ENCODE peak calls at places on chromosome 5, in four cellular contexts. O is GM12878, W is HCT116, R is SK-N-SH. J is an unnamed sample.

GRCh38 chr5:10645671-10646070 is 81.8 kb downstream of the ANKRD33B start:
- DNase-seq in W (no peak), O (no peak), R (no peak), J (no peak)

GRCh38 chr5:137137013-137137632 is 362.0 kb downstream of the SPOCK1 start:
- DNase-seq in R (peak; percentile 37), W (no peak), O (no peak), J (no peak)

GRCh38 chr5:53642006-53642405 is 81.6 kb downstream of the NDUFS4 start:
- DNase-seq in W (no peak), R (no peak), O (no peak), J (peak; percentile 58)

GRCh38 chr5:154829589-154830218 is 20.7 kb downstream of the FAXDC2 start:
- DNase-seq in O (no peak), W (peak; percentile 85), R (no peak), J (no peak)

GRCh38 chr5:133398646-133399081 is 213.7 kb downstream of the FSTL4 start:
- DNase-seq in W (no peak), O (peak; percentile 43), R (no peak), J (no peak)

GRCh38 chr5:82406200-82406773 is 128.1 kb upstream of the RPS23 start:
- DNase-seq in R (no peak), W (no peak), O (no peak), J (peak; percentile 97)

GRCh38 chr5:142222881-142223558 is 101.8 kb downstream of the SPRY4 start:
- DNase-seq in O (peak; percentile 4), R (no peak), W (no peak), J (no peak)

GRCh38 chr5:157217289-157218024 is 36.8 kb downstream of the ITK start:
- DNase-seq in W (no peak), O (no peak), R (no peak), J (no peak)

GRCh38 chr5:150339165-150339564 is 18.3 kb upstream of the TCOF1 start:
- DNase-seq in W (no peak), R (no peak), O (no peak), J (no peak)

GRCh38 chr5:3191585-3191984 is 404.0 kb upstream of the IRX1 start:
- DNase-seq in W (no peak), O (no peak), R (no peak), J (no peak)

GRCh38 chr5:102314328-102314727 is 18.2 kb upstream of the SLCO4C1 start:
- DNase-seq in O (no peak), R (no peak), W (no peak), J (no peak)

GRCh38 chr5:126971455-126972019 is 58.8 kb downstream of the MARCHF3 start:
- DNase-seq in R (no peak), O (no peak), W (no peak), J (no peak)

GRCh38 chr5:158166424-158166823 is 307.5 kb upstream of the CLINT1 start:
- DNase-seq in W (no peak), O (no peak), R (peak; percentile 36), J (no peak)

GRCh38 chr5:133531178-133531577 is 81.2 kb downstream of the FSTL4 start:
- DNase-seq in W (no peak), O (no peak), R (no peak), J (no peak)

GRCh38 chr5:109192543-109193281 is 217.1 kb downstream of the PJA2 start:
- DNase-seq in W (no peak), R (no peak), O (no peak), J (no peak)

GRCh38 chr5:74954919-74955318 is 88.7 kb upstream of the FAM169A start:
- DNase-seq in R (no peak), W (no peak), O (no peak), J (no peak)

GRCh38 chr5:88660947-88661869 is 221.8 kb downstream of the MEF2C start:
- DNase-seq in R (peak; percentile 98), W (peak; percentile 68), O (no peak), J (no peak)

GRCh38 chr5:34503379-34504346 is 152.5 kb upstream of the RAI14 start:
- DNase-seq in W (no peak), R (no peak), O (no peak), J (no peak)

GRCh38 chr5:17831279-17831678 is 197.0 kb downstream of the TAF11L14 start:
- DNase-seq in W (no peak), R (no peak), O (no peak), J (peak; percentile 48)

GRCh38 chr5:169164481-169164925 is 136.4 kb downstream of the SLIT3 start:
- DNase-seq in R (no peak), O (no peak), W (no peak), J (no peak)

GRCh38 chr5:155983954-155984353 is 343.0 kb upstream of the SGCD start:
- DNase-seq in O (no peak), W (no peak), R (no peak), J (no peak)

GRCh38 chr5:136295914-136296313 is 69.4 kb downstream of the TRPC7 start:
- DNase-seq in R (no peak), O (no peak), W (no peak), J (no peak)

GRCh38 chr5:52920929-52921328 is 68.2 kb upstream of the ITGA2 start:
- DNase-seq in O (no peak), R (no peak), W (no peak), J (no peak)

GRCh38 chr5:107930092-107930491 is 259.4 kb upstream of the EFNA5 start:
- DNase-seq in O (no peak), W (no peak), R (no peak), J (no peak)

GRCh38 chr5:156460496-156460895 is 133.5 kb downstream of the SGCD start:
- DNase-seq in R (no peak), O (no peak), W (no peak), J (no peak)

GRCh38 chr5:65032250-65032649 is 263.5 kb downstream of the CWC27 start:
- DNase-seq in R (no peak), W (no peak), O (no peak), J (no peak)

GRCh38 chr5:175325681-175326080 is 118.3 kb downstream of the DRD1 start:
- DNase-seq in W (no peak), O (no peak), R (no peak), J (no peak)

DNA sequence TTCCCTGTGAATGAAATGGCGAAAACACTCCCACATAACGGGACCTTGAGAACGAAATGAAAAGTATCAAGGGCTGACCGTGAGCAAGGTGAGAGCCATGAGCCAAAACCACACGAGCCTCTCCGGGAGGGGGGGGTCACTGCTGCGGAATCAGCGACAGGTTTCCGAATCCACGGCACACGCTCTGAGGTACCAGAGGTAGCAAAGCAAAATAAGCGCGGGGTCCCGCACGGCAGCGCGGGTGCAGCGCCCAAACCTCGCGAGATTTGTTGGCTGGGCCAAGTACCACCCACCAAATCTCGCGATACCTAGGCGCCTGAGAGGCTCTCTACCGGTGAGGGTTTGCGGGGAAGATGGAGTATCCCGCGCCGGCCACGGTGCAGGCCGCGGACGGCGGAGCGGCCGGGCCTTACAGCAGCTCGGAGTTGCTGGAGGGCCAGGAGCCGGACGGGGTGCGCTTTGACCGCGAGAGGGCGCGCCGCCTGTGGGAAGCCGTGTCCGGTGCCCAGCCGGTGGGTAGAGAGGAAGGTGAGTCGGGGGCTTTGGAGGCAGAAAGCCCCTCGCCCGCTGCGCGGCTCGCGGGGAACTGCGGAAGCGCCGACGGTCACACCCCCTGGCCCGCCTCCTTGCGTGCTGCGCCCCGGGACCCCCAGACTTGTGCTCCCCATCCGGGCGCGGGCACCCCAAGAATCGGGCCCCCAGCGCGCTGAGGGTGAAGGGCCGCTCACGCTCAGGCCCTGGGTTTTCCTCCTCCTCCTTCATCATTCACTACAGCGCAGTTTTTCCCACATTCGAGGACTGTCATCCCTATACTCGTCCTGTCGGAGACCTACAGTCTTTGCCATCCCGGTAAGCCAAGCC is at the start of gene ZNF346:
- DNase-seq in O (peak; percentile 65), W (peak; percentile 83), R (peak; percentile 97), J (peak; percentile 76)
- H3K9ac ChIP-seq in O (peak within 1 kb of the TSS; percentile 87), W (peak within 1 kb of the TSS; percentile 89), R (peak within 1 kb of the TSS; percentile 94), J (peak within 1 kb of the TSS; percentile 96)

GRCh38 chr5:131672791-131673190 is 37.8 kb upstream of the RAPGEF6 start:
- DNase-seq in R (no peak), W (no peak), O (no peak), J (no peak)

GRCh38 chr5:131671409-131671808 is 36.4 kb upstream of the RAPGEF6 start:
- DNase-seq in O (peak; percentile 19), R (no peak), W (no peak), J (no peak)

GRCh38 chr5:131677115-131677514 is 42.1 kb upstream of the RAPGEF6 start:
- DNase-seq in O (no peak), W (no peak), R (no peak), J (no peak)

DNA sequence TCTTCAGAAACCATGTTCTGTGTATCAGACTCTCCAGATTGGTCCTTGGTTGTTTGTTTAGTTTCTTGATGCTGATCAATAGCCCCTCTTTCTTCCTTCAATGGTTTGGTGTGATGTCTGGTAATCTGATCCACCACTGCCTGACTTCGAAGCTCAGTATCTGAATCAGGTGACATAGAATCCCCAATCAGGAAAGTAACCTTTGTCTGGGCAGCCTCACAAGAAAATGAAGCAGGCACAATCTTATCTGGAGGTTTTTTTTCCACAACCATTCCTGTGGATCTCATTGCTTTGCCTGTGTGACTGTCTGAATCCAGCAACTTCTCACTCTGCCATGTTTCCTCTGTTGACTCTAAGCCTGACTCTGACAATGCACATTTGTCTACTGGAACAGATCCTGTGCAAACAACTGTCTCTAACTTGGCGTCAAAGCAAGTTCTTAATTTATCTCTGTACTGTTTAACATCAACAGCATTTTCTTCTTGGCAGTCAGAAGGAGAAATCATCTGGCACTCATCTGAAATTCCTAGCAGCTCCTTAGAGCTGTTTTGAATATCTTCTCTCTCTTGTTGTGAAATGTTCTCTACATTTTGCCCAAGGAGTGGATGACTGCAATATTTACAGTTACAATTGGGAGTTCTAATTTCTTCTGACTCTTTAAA is 37.1 kb upstream of the RAPGEF6 start:
- DNase-seq in O (no peak), W (no peak), R (no peak), J (no peak)
- TF ChIP-seq POLR2AphosphoS5 in O (no peak), W (no peak), R (no peak), J (no peak)

GRCh38 chr5:14218897-14219573 is 75.9 kb downstream of the TRIO start:
- DNase-seq in O (no peak), W (no peak), R (no peak), J (no peak)

GRCh38 chr5:14217587-14217986 is 74.4 kb downstream of the TRIO start:
- DNase-seq in R (no peak), W (no peak), O (no peak), J (no peak)

GRCh38 chr5:14218011-14218410 is 74.9 kb downstream of the TRIO start:
- DNase-seq in O (no peak), W (no peak), R (no peak), J (no peak)

GRCh38 chr5:14219800-14220512 is 76.8 kb downstream of the TRIO start:
- DNase-seq in R (no peak), W (no peak), O (no peak), J (no peak)

GRCh38 chr5:14218480-14218879 is 75.3 kb downstream of the TRIO start:
- DNase-seq in R (no peak), O (no peak), W (no peak), J (no peak)
- H3K27ac ChIP-seq in R (no peak overlapping the region), O (peak overlapping the region; percentile 15), W (no peak overlapping the region), J (no peak overlapping the region)

GRCh38 chr5:114360816-114361723 is 800 bp upstream of the KCNN2 start:
- DNase-seq in O (no peak), W (no peak), R (peak; percentile 60), J (no peak)
- H3K9ac ChIP-seq in O (no peak overlapping the region), W (no peak overlapping the region), R (no peak overlapping the region), J (no peak overlapping the region)